ENCODE peak calls at places on chromosomes 1 and 21, in five cellular contexts. X is IMR-90, U is H9, W is mesendoderm, Z is neuronal stem cell. H is an unnamed sample.

GRCh38 chr1:59494145-59494824 is 197.4 kb downstream of the FGGY start:
- DNase-seq in U (no peak), X (no peak), W (no peak), Z (no peak), H (no peak)

GRCh38 chr1:182141040-182141439 is 79.5 kb upstream of the ZNF648 start:
- DNase-seq in Z (no peak), X (no peak), W (peak), U (no peak), H (no peak)

GRCh38 chr1:222880586-222880985 is 65.7 kb downstream of the DISP1 start:
- DNase-seq in X (peak), Z (no peak), W (peak), U (no peak), H (no peak)

GRCh38 chr1:39488801-39489566 is 2.5 kb upstream of the BMP8A start:
- DNase-seq in W (no peak), U (no peak), X (no peak), Z (no peak), H (no peak)

GRCh38 chr21:41616063-41616591 is 108.2 kb upstream of the TMPRSS2 start:
- DNase-seq in Z (no peak), U (no peak), X (peak), W (no peak), H (no peak)

GRCh38 chr21:33976980-33977720 is 61.5 kb upstream of the ATP5PO start:
- DNase-seq in Z (no peak), X (no peak), U (no peak), W (no peak), H (no peak)

GRCh38 chr1:1432951-1433803 is 2.3 kb upstream of the VWA1 start:
- DNase-seq in W (peak), X (no peak), U (peak), Z (peak), H (peak)

GRCh38 chr1:232713785-232714184 is 83.9 kb upstream of the SIPA1L2 start:
- DNase-seq in W (no peak), U (no peak), X (no peak), Z (no peak), H (no peak)

GRCh38 chr1:29975036-29975694 is 738.8 kb downstream of the PTPRU start:
- DNase-seq in X (peak), U (peak), W (peak), Z (peak), H (peak)

GRCh38 chr1:64505232-64505943 is 35.5 kb downstream of the CACHD1 start:
- DNase-seq in X (no peak), U (peak), Z (peak), W (peak), H (peak)

GRCh38 chr1:210377934-210378333 is 49.2 kb downstream of the HHAT start:
- DNase-seq in U (no peak), Z (no peak), W (no peak), X (peak), H (no peak)

GRCh38 chr1:172727956-172728603 is 69.2 kb downstream of the FASLG start:
- DNase-seq in W (peak), U (peak), Z (no peak), X (peak), H (no peak)

GRCh38 chr1:248366609-248367008 is 5.1 kb downstream of the OR2T4 start:
- DNase-seq in Z (no peak), W (no peak), U (no peak), X (no peak), H (no peak)

GRCh38 chr1:200364831-200365230 is 45.0 kb downstream of the ZNF281 start:
- DNase-seq in Z (no peak), U (peak), X (peak), W (peak), H (peak)

GRCh38 chr21:39118604-39119215 is 64.5 kb downstream of the PSMG1 start:
- DNase-seq in U (no peak), X (no peak), W (no peak), Z (no peak), H (no peak)

GRCh38 chr1:184838374-184838995 is 83.8 kb upstream of the EDEM3 start:
- DNase-seq in Z (no peak), U (no peak), W (no peak), X (peak), H (no peak)

GRCh38 chr21:39637971-39638628 is 25.4 kb downstream of the B3GALT5 start:
- DNase-seq in W (no peak), X (no peak), Z (no peak), U (no peak), H (no peak)

GRCh38 chr1:167223144-167224103 is 2.7 kb downstream of the POU2F1 start:
- DNase-seq in Z (no peak), U (no peak), X (peak), W (no peak), H (no peak)

GRCh38 chr1:153932593-153933131 is 9.9 kb upstream of the GATAD2B start:
- DNase-seq in U (no peak), Z (no peak), X (no peak), W (no peak), H (no peak)
- H3K18ac ChIP-seq in U (no peak), Z (peak), X (no peak), W (no peak), H (no peak)

DNA sequence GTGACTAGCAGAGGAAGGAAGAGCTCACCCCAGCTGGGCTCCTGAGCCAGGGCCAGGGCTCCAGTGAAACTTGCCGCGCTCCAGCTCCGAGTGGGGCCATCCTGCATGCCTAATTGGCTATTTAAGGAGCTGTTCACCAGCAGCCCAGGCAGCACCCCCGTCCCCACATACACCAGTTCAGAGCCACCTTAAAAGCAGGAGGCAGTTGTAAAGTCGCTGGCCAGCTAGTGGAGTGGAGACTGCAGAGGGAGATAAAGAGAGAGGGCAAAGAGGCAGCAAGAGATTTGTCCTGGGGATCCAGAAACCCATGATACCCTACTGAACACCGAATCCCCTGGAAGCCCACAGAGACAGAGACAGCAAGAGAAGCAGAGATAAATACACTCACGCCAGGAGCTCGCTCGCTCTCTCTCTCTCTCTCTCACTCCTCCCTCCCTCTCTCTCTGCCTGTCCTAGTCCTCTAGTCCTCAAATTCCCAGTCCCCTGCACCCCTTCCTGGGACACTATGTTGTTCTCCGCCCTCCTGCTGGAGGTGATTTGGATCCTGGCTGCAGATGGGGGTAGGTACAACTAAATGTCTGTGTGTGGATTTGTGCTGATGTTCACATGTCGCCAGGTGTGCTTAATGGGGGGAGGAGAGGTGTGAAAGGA is at the start of gene CA14:
- DNase-seq in U (peak), X (no peak), W (peak), Z (peak), H (no peak)
- H2BK15ac ChIP-seq in U (no peak), X (no peak), W (no peak), Z (peak), H (peak)

GRCh38 chr1:201640624-201641023 is 101.7 kb downstream of the NAV1 start:
- DNase-seq in W (no peak), X (peak), U (no peak), Z (no peak), H (no peak)

GRCh38 chr1:201637282-201638076 is 98.6 kb downstream of the NAV1 start:
- DNase-seq in X (peak), U (no peak), W (no peak), Z (no peak), H (no peak)

GRCh38 chr1:201639391-201639790 is 100.5 kb downstream of the NAV1 start:
- DNase-seq in Z (no peak), W (no peak), U (no peak), X (no peak), H (no peak)

GRCh38 chr1:201641524-201642253 is 102.8 kb downstream of the NAV1 start:
- DNase-seq in Z (no peak), W (no peak), X (no peak), U (no peak), H (no peak)

DNA sequence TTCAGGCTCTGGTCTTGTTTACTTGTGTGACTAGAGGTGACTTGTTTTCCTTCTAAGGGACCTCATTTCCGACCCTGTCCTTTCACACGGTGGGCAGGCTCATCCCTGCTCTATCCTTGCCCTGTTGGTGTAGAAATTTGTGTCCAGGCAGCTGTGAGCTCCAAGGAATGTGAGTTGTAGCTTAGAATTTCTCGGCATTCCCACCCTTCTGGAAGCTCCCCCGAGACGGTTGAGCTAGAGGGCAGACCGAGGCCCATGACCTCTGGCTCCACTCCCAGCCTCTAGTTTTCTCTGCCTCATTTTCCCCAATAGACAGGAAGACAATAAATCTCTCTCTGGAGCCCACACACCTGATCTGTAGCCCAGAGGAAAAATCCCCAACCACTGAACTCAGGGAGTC is 100.9 kb downstream of the NAV1 start:
- DNase-seq in Z (no peak), X (no peak), W (no peak), U (no peak), H (no peak)
- H3K18ac ChIP-seq in Z (no peak), X (peak), W (no peak), U (no peak), H (no peak)

DNA sequence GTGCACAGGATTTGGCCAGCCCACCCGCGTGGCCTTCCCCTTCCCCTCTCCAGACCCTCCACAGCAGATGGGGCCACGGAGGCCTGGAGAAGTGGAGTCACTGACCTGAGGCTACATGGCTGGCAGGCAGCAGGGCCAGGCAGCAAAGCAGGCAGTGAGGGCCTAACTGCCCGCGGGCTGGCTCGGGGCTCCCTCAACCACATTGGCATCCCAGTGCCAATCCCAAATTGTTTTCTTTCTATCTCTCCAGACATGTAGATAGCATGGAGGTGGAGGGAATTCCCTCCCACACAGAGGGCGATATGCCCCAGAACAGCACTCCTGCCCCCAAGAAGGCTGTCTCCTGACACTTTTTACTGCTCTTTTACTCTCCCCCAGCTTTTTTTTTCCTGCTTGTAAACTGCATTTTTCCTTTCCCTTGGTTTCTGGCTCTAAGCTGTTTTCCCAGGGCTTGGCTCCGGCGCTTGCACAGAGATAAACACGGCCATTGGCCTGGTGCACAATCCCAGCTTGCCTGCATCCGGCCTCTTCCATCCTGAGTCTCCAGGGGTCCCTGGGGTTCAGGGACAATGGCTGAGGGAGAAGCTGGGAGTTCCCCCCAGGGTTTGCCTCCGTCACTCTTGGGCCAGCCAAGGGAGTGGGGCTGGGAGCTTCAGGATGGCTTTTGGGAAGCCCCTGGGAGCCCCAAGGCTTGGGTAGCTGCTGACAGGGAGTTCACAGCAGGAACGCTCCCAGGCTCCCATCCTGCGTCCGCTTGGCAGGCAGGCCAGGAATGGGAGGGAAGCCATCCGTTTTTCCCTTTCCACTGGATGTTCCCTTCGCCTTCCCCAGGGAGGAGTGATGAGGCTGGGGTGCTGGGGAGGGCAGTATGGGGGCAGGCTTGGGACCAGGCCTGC is 7.0 kb downstream of the EPHX1 start:
- DNase-seq in W (no peak), Z (no peak), X (peak), U (no peak), H (no peak)
- H2BK15ac ChIP-seq in W (no peak), Z (peak), X (peak), U (no peak), H (peak)

GRCh38 chr1:40877681-40878080 is 15.5 kb upstream of the CITED4 start:
- DNase-seq in Z (no peak), W (peak), X (peak), U (no peak), H (no peak)
- H3K18ac ChIP-seq in Z (no peak), W (no peak), X (peak), U (no peak), H (no peak)

GRCh38 chr1:31705080-31705866 is 1.5 kb upstream of the COL16A1 start:
- DNase-seq in X (peak), U (peak), Z (no peak), W (peak), H (peak)
- H2BK15ac ChIP-seq in X (peak), U (no peak), Z (peak), W (no peak), H (peak)

GRCh38 chr1:31623365-31623764 is 5.9 kb downstream of the HCRTR1 start:
- DNase-seq in W (no peak), U (no peak), X (no peak), Z (no peak), H (no peak)

GRCh38 chr1:31626451-31627202 is 9.1 kb downstream of the HCRTR1 start:
- DNase-seq in U (peak), Z (no peak), X (peak), W (peak), H (no peak)

GRCh38 chr1:31625180-31625514 is 7.7 kb downstream of the HCRTR1 start:
- DNase-seq in X (no peak), Z (no peak), U (no peak), W (no peak), H (no peak)

GRCh38 chr1:31625561-31626272 is 8.2 kb downstream of the HCRTR1 start:
- DNase-seq in W (no peak), X (peak), U (no peak), Z (no peak), H (no peak)

GRCh38 chr1:31624354-31625179 is 7.1 kb downstream of the HCRTR1 start:
- DNase-seq in X (no peak), U (no peak), W (no peak), Z (no peak), H (no peak)
- H3K18ac ChIP-seq in X (no peak), U (no peak), W (no peak), Z (no peak), H (no peak)